ENCODE peak calls at places on chromosomes 3 and 15, in six cellular contexts. N, W, D, T, I and C are unnamed samples.
A peak's percentile ranks its signal among the peaks of the same experiment; 100 is the strongest.

GRCh38 chr3:126704494-126705214 is 614 bp downstream of the CHCHD6 start:
- DNase-seq in N (no peak), W (no peak), D (no peak), T (no peak), I (no peak), C (no peak)

GRCh38 chr3:15527031-15527459 is 5.5 kb upstream of the COLQ start:
- DNase-seq in N (no peak), W (no peak), D (no peak), T (peak; percentile 31), I (no peak), C (no peak)

GRCh38 chr3:149621218-149622005 is 36.4 kb downstream of the WWTR1 start:
- DNase-seq in N (no peak), W (peak; percentile 71), D (no peak), T (no peak), I (no peak), C (peak; percentile 57)

GRCh38 chr3:46503194-46503924 is 5.6 kb downstream of the RTP3 start:
- DNase-seq in N (no peak), W (no peak), D (no peak), T (no peak), I (no peak), C (no peak)

GRCh38 chr3:126998320-126998719 is 15.4 kb downstream of the PLXNA1 start:
- DNase-seq in N (no peak), W (no peak), D (no peak), T (no peak), I (no peak), C (no peak)

GRCh38 chr15:64398575-64398974 is 10.9 kb downstream of the TRIP4 start:
- DNase-seq in N (no peak), W (no peak), D (no peak), T (no peak), I (no peak), C (no peak)

GRCh38 chr3:129429597-129429996 is 1.2 kb upstream of the EFCAB12 start:
- DNase-seq in N (no peak), W (no peak), D (no peak), T (no peak), I (no peak), C (no peak)

GRCh38 chr3:65350786-65351476 is 663.1 kb upstream of the ADAMTS9 start:
- DNase-seq in N (no peak), W (no peak), D (no peak), T (no peak), I (no peak), C (no peak)

GRCh38 chr3:61877359-61877770 is 316.0 kb downstream of the PTPRG start:
- DNase-seq in N (no peak), W (no peak), D (no peak), T (peak; percentile 3), I (no peak), C (no peak)

GRCh38 chr3:117955196-117955595 is 1079.5 kb downstream of the IGSF11 start:
- DNase-seq in N (no peak), W (peak; percentile 16), D (no peak), T (no peak), I (no peak), C (no peak)

GRCh38 chr3:99246010-99246654 is 344.6 kb upstream of the DCBLD2 start:
- DNase-seq in N (no peak), W (no peak), D (no peak), T (no peak), I (no peak), C (no peak)

GRCh38 chr15:39743611-39744010 is 39.0 kb downstream of the FSIP1 start:
- DNase-seq in N (no peak), W (no peak), D (no peak), T (no peak), I (no peak), C (no peak)

GRCh38 chr3:79405183-79405582 is 362.6 kb downstream of the ROBO1 start:
- DNase-seq in N (no peak), W (no peak), D (no peak), T (no peak), I (no peak), C (no peak)

GRCh38 chr3:125266976-125267375 is 54.4 kb upstream of the SLC12A8 start:
- DNase-seq in N (no peak), W (no peak), D (no peak), T (no peak), I (no peak), C (no peak)

GRCh38 chr3:12288466-12289129 is at the start of gene PPARG:
- DNase-seq in N (no peak), W (no peak), D (no peak), T (peak; percentile 69), I (no peak), C (no peak)

GRCh38 chr15:67534360-67534759 is 8.1 kb upstream of the MAP2K5 start:
- DNase-seq in N (no peak), W (no peak), D (no peak), T (no peak), I (no peak), C (no peak)
- TF ChIP-seq CTCF in N (no peak), W (no peak), D (no peak), T (no peak), I (no peak), C (no peak)

DNA sequence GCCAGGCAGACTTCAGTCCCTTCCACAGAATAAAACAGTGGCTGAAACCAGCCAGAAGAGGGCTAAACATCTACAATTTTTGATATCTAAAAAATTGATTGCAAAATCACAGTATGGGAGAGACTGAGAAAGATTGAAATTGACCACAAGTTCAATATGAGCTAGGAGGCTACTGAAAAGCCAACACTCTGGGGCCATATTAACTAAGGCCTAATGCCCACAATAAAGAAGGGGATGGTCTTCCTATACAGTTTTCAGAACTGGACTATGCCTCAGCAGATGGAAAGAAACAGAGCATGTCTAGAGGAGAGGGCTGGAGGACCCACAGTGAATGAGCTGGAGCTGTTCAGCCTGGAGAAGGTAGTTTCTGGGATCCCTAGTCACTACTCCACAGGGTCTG is 53.2 kb downstream of the WNT7A start:
- DNase-seq in N (no peak), W (no peak), D (no peak), T (no peak), I (no peak), C (no peak)
- TF ChIP-seq CTCF in N (no peak), W (no peak), D (no peak), T (no peak), I (no peak), C (no peak)

GRCh38 chr3:195226900-195227447 is 44.0 kb downstream of the XXYLT1 start:
- DNase-seq in N (no peak), W (no peak), D (no peak), T (no peak), I (no peak), C (no peak)

GRCh38 chr3:195221876-195222617 is 48.9 kb downstream of the XXYLT1 start:
- DNase-seq in N (no peak), W (no peak), D (no peak), T (no peak), I (no peak), C (no peak)

GRCh38 chr3:195226445-195226844 is 44.5 kb downstream of the XXYLT1 start:
- DNase-seq in N (no peak), W (no peak), D (no peak), T (no peak), I (no peak), C (no peak)

GRCh38 chr3:195224980-195225580 is 45.9 kb downstream of the XXYLT1 start:
- DNase-seq in N (no peak), W (no peak), D (no peak), T (no peak), I (no peak), C (no peak)

GRCh38 chr3:195224156-195224979 is 46.6 kb downstream of the XXYLT1 start:
- DNase-seq in N (peak; percentile 4), W (no peak), D (no peak), T (no peak), I (no peak), C (no peak)
- TF ChIP-seq CTCF in N (no peak), W (no peak), D (no peak), T (no peak), I (no peak), C (no peak)

DNA sequence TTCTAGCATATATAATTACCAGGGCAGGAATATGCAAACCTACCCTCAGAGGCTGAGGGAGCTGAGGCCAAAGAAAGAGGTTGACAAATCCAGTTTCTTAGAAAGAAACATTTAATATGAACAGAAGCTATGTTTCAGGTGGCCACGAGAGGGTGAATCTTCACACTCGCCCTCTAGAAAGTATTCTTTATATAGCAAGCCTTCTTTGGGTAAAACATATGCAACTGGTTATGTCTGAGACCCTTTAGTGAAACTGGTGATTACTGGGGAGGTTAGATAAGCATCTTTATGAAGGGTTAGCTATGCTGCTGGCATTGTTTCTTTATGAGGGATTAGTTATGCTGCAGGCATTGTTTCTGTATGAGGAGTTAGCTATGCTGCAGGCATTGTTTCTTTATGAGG is 50.7 kb upstream of the GOLGA6L2 start:
- DNase-seq in N (no peak), W (no peak), D (no peak), T (no peak), I (no peak), C (no peak)
- TF ChIP-seq CTCF in N (no peak), W (peak; percentile 35), D (no peak), T (peak; percentile 59), I (no peak), C (peak; percentile 36)

GRCh38 chr3:14475601-14476000 is 64.5 kb downstream of the GRIP2 start:
- DNase-seq in N (no peak), W (no peak), D (no peak), T (no peak), I (no peak), C (no peak)
- TF ChIP-seq CTCF in N (no peak), W (no peak), D (no peak), T (no peak), I (no peak), C (no peak)

GRCh38 chr3:189841474-189842205 is 210.5 kb downstream of the TP63 start:
- DNase-seq in N (no peak), W (no peak), D (no peak), T (no peak), I (no peak), C (no peak)
- TF ChIP-seq CTCF in N (no peak), W (no peak), D (no peak), T (no peak), I (no peak), C (no peak)